ENCODE peak calls at places on chromosomes 12 and 14, in four cellular contexts. One of them, this sample, is unnamed.

GRCh38 chr12:19967001-19967400 is 401.3 kb upstream of the PDE3A start:
- DNase-seq in upper lobe of left lung: no peak
- DNase-seq in nephron progenitor cell: no peak
- DNase-seq in lower leg skin: no peak
- DNase-seq in this sample: no peak

GRCh38 chr12:84842406-84843013 is 70.1 kb downstream of the SLC6A15 start:
- DNase-seq in nephron progenitor cell: peak
- DNase-seq in lower leg skin: no peak
- DNase-seq in upper lobe of left lung: no peak
- DNase-seq in this sample: no peak

GRCh38 chr12:112464605-112465004 is 45.9 kb downstream of the PTPN11 start:
- DNase-seq in lower leg skin: no peak
- DNase-seq in upper lobe of left lung: no peak
- DNase-seq in nephron progenitor cell: no peak
- DNase-seq in this sample: no peak

GRCh38 chr12:98532687-98533304 is 17.4 kb downstream of the TMPO start:
- DNase-seq in upper lobe of left lung: no peak
- DNase-seq in nephron progenitor cell: no peak
- DNase-seq in lower leg skin: no peak
- DNase-seq in this sample: no peak

GRCh38 chr12:3199551-3200031 is 122.4 kb downstream of the TSPAN9 start:
- DNase-seq in upper lobe of left lung: no peak
- DNase-seq in nephron progenitor cell: peak
- DNase-seq in lower leg skin: no peak
- DNase-seq in this sample: no peak

GRCh38 chr12:19190292-19191031 is 60.9 kb downstream of the PLEKHA5 start:
- DNase-seq in nephron progenitor cell: no peak
- DNase-seq in lower leg skin: no peak
- DNase-seq in upper lobe of left lung: no peak
- DNase-seq in this sample: no peak

GRCh38 chr12:52873832-52874572 is 25.2 kb upstream of the KRT78 start:
- DNase-seq in nephron progenitor cell: peak
- DNase-seq in lower leg skin: peak
- DNase-seq in upper lobe of left lung: peak
- DNase-seq in this sample: peak

GRCh38 chr12:111384596-111384995 is 15.7 kb upstream of the PHETA1 start:
- DNase-seq in upper lobe of left lung: no peak
- DNase-seq in lower leg skin: no peak
- DNase-seq in nephron progenitor cell: no peak
- DNase-seq in this sample: no peak

GRCh38 chr12:64066776-64067175 is 155.3 kb downstream of the KICS2 start:
- DNase-seq in upper lobe of left lung: no peak
- DNase-seq in nephron progenitor cell: no peak
- DNase-seq in lower leg skin: no peak
- DNase-seq in this sample: no peak

GRCh38 chr14:104868060-104868740 is 3.1 kb downstream of the CEP170B start:
- DNase-seq in nephron progenitor cell: no peak
- DNase-seq in upper lobe of left lung: peak
- DNase-seq in lower leg skin: no peak
- DNase-seq in this sample: no peak

GRCh38 chr12:132596016-132596415 is 14.4 kb downstream of the LRCOL1 start:
- DNase-seq in upper lobe of left lung: peak
- DNase-seq in lower leg skin: no peak
- DNase-seq in nephron progenitor cell: no peak
- DNase-seq in this sample: no peak

GRCh38 chr12:110934093-110934852 is 13.9 kb upstream of the MYL2 start:
- DNase-seq in lower leg skin: peak
- DNase-seq in upper lobe of left lung: no peak
- DNase-seq in nephron progenitor cell: no peak
- DNase-seq in this sample: no peak

GRCh38 chr12:93380480-93381121 is 2.9 kb downstream of the NUDT4 start:
- DNase-seq in nephron progenitor cell: no peak
- DNase-seq in upper lobe of left lung: no peak
- DNase-seq in lower leg skin: no peak
- DNase-seq in this sample: no peak

GRCh38 chr14:38536376-38537038 is 280.6 kb upstream of the CLEC14A start:
- DNase-seq in nephron progenitor cell: no peak
- DNase-seq in lower leg skin: no peak
- DNase-seq in upper lobe of left lung: no peak
- DNase-seq in this sample: no peak

GRCh38 chr12:127230843-127231260 is 1036.1 kb upstream of the TMEM132C start:
- DNase-seq in lower leg skin: no peak
- DNase-seq in nephron progenitor cell: no peak
- DNase-seq in upper lobe of left lung: no peak
- DNase-seq in this sample: no peak

GRCh38 chr14:65069874-65070709 is 32.2 kb downstream of the MAX start:
- DNase-seq in lower leg skin: no peak
- DNase-seq in upper lobe of left lung: peak
- DNase-seq in nephron progenitor cell: no peak
- DNase-seq in this sample: no peak

GRCh38 chr14:39266589-39266870 is 32.8 kb downstream of the MIA2 start:
- DNase-seq in nephron progenitor cell: peak
- DNase-seq in upper lobe of left lung: no peak
- DNase-seq in lower leg skin: peak
- DNase-seq in this sample: no peak

GRCh38 chr14:105092912-105093425 is 27.7 kb upstream of the GPR132 start:
- DNase-seq in nephron progenitor cell: peak
- DNase-seq in lower leg skin: peak
- DNase-seq in upper lobe of left lung: peak
- DNase-seq in this sample: peak

GRCh38 chr14:95713596-95714371 is at the start of gene TCL1A:
- DNase-seq in lower leg skin: no peak
- DNase-seq in upper lobe of left lung: peak
- DNase-seq in nephron progenitor cell: no peak
- DNase-seq in this sample: peak

GRCh38 chr12:3065300-3065699 is 11.9 kb upstream of the TSPAN9 start:
- DNase-seq in lower leg skin: no peak
- DNase-seq in upper lobe of left lung: no peak
- DNase-seq in nephron progenitor cell: no peak
- DNase-seq in this sample: no peak

GRCh38 chr12:52156757-52157565 is 34.9 kb downstream of the KRT80 start:
- DNase-seq in nephron progenitor cell: peak
- DNase-seq in lower leg skin: peak
- DNase-seq in upper lobe of left lung: no peak
- DNase-seq in this sample: peak

GRCh38 chr12:19643635-19644034 is 204.3 kb downstream of the AEBP2 start:
- DNase-seq in nephron progenitor cell: no peak
- DNase-seq in upper lobe of left lung: no peak
- DNase-seq in lower leg skin: no peak
- DNase-seq in this sample: no peak

GRCh38 chr12:79983492-79983891 is 48.6 kb upstream of the PPP1R12A start:
- DNase-seq in upper lobe of left lung: no peak
- DNase-seq in nephron progenitor cell: no peak
- DNase-seq in lower leg skin: no peak
- DNase-seq in this sample: no peak

GRCh38 chr12:38155020-38155395 is 161.6 kb upstream of the ALG10B start:
- DNase-seq in lower leg skin: peak
- DNase-seq in upper lobe of left lung: peak
- DNase-seq in nephron progenitor cell: no peak
- DNase-seq in this sample: no peak

GRCh38 chr12:38392584-38393144 is 76.1 kb downstream of the ALG10B start:
- DNase-seq in lower leg skin: no peak
- DNase-seq in nephron progenitor cell: no peak
- DNase-seq in upper lobe of left lung: no peak
- DNase-seq in this sample: no peak

GRCh38 chr12:50727466-50727865 is 36.4 kb upstream of the ATF1 start:
- DNase-seq in lower leg skin: no peak
- DNase-seq in nephron progenitor cell: no peak
- DNase-seq in upper lobe of left lung: no peak
- DNase-seq in this sample: no peak

GRCh38 chr12:2749580-2749979 is 45.2 kb upstream of the FKBP4 start:
- DNase-seq in lower leg skin: no peak
- DNase-seq in upper lobe of left lung: no peak
- DNase-seq in nephron progenitor cell: no peak
- DNase-seq in this sample: no peak

GRCh38 chr14:44783899-44784298 is 177.8 kb downstream of the KLHL28 start:
- DNase-seq in lower leg skin: no peak
- DNase-seq in nephron progenitor cell: no peak
- DNase-seq in upper lobe of left lung: no peak
- DNase-seq in this sample: no peak

GRCh38 chr12:67045650-67046049 is 223.5 kb upstream of the CAND1 start:
- DNase-seq in upper lobe of left lung: no peak
- DNase-seq in nephron progenitor cell: no peak
- DNase-seq in lower leg skin: no peak
- DNase-seq in this sample: no peak
- TF ChIP-seq CTCF in upper lobe of left lung: no peak
- TF ChIP-seq CTCF in nephron progenitor cell: no peak
- TF ChIP-seq CTCF in lower leg skin: no peak
- TF ChIP-seq CTCF in this sample: no peak

DNA sequence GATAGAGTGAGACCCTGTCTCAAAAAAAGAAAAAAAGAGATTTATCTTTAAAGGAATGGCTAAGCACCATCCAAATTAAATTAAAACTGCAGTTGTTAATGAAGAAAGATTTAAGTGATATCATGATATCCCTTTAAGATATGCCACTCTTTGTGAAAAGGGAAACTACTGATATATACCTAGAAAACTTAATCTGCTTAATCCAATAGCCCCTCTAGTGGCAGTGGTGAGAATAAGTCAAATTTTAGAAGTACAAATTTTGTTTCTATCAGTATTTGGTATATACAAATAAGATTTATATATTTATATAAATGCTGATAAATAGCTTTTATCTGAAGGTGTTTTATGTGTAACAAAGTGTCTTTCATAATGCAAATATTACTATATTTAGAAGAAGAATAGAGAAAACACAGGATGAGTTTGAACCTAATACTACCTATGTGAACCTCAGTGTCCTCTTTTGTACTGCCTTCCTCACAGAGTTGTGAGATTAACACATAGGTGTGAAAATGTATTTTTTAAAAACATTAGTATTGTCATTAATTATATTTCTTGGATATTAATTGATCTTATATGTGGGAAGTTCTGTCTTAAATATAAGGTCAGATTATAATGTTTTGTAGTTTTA is 51.4 kb upstream of the GARIN2 start:
- DNase-seq in lower leg skin: no peak
- DNase-seq in upper lobe of left lung: no peak
- DNase-seq in nephron progenitor cell: no peak
- DNase-seq in this sample: no peak
- TF ChIP-seq CTCF in lower leg skin: no peak
- TF ChIP-seq CTCF in upper lobe of left lung: no peak
- TF ChIP-seq CTCF in nephron progenitor cell: peak
- TF ChIP-seq CTCF in this sample: no peak

DNA sequence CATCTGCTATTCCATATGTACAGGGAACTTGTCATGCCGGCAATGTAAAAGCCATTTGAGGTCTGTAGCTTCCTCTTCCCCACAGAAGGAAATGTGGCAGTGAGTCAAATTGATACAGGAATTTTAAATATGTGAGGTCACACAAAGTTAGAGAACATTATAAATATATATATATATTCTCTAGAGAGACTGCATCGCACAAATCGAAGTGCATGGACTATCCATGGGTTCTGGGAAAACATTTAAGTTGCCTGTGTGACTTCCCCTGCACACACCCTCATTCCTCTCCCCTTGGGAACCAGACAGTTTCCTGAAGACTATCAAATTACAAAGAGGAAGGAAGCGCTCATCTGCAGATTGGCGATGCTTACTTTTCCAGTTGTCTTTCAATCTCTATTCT is 100.9 kb upstream of the CCDC91 start:
- DNase-seq in nephron progenitor cell: peak
- DNase-seq in lower leg skin: no peak
- DNase-seq in upper lobe of left lung: no peak
- DNase-seq in this sample: no peak
- TF ChIP-seq CTCF in nephron progenitor cell: no peak
- TF ChIP-seq CTCF in lower leg skin: no peak
- TF ChIP-seq CTCF in upper lobe of left lung: no peak
- TF ChIP-seq CTCF in this sample: no peak

GRCh38 chr14:88559852-88560251 is 3.0 kb upstream of the ZC3H14 start:
- DNase-seq in upper lobe of left lung: no peak
- DNase-seq in lower leg skin: no peak
- DNase-seq in nephron progenitor cell: no peak
- DNase-seq in this sample: no peak
- TF ChIP-seq CTCF in upper lobe of left lung: no peak
- TF ChIP-seq CTCF in lower leg skin: no peak
- TF ChIP-seq CTCF in nephron progenitor cell: no peak
- TF ChIP-seq CTCF in this sample: no peak

GRCh38 chr14:91315844-91316267 is 71.4 kb upstream of the GPR68 start:
- DNase-seq in upper lobe of left lung: no peak
- DNase-seq in lower leg skin: no peak
- DNase-seq in nephron progenitor cell: no peak
- DNase-seq in this sample: peak
- TF ChIP-seq CTCF in upper lobe of left lung: no peak
- TF ChIP-seq CTCF in lower leg skin: no peak
- TF ChIP-seq CTCF in nephron progenitor cell: no peak
- TF ChIP-seq CTCF in this sample: no peak

GRCh38 chr14:68688872-68689371 is 103.9 kb downstream of the ZFP36L1 start:
- DNase-seq in nephron progenitor cell: peak
- DNase-seq in lower leg skin: peak
- DNase-seq in upper lobe of left lung: no peak
- DNase-seq in this sample: no peak
- TF ChIP-seq CTCF in nephron progenitor cell: no peak
- TF ChIP-seq CTCF in lower leg skin: no peak
- TF ChIP-seq CTCF in upper lobe of left lung: no peak
- TF ChIP-seq CTCF in this sample: no peak